ENCODE peak calls at places on chromosomes 5 and 9, in seven cellular contexts. N, Y, D, U, Q, R and E are unnamed samples.
A peak's percentile ranks its signal among the peaks of the same experiment; 100 is the strongest.

GRCh38 chr5:173793677-173794570 is 94.2 kb upstream of the CPEB4 start:
- DNase-seq in N (no peak), Y (no peak), D (no peak), U (peak; percentile 90), Q (no peak), R (no peak), E (peak; percentile 63)

GRCh38 chr9:37381094-37381741 is 41.3 kb upstream of the GRHPR start:
- DNase-seq in N (no peak), Y (no peak), D (no peak), U (peak; percentile 58), Q (no peak), R (no peak), E (no peak)

GRCh38 chr5:27158775-27159174 is 120.4 kb upstream of the CDH9 start:
- DNase-seq in N (no peak), Y (no peak), D (no peak), U (no peak), Q (no peak), R (no peak), E (no peak)

GRCh38 chr5:110064593-110065268 is 375.0 kb downstream of the MAN2A1 start:
- DNase-seq in N (no peak), Y (no peak), D (no peak), U (no peak), Q (no peak), R (no peak), E (no peak)

GRCh38 chr9:73037613-73038012 is 84.8 kb upstream of the ALDH1A1 start:
- DNase-seq in N (no peak), Y (no peak), D (peak; percentile 14), U (no peak), Q (peak; percentile 40), R (no peak), E (no peak)

GRCh38 chr5:160230686-160231527 is 1.6 kb downstream of the FABP6 start:
- DNase-seq in N (no peak), Y (no peak), D (peak; percentile 47), U (peak; percentile 77), Q (peak; percentile 35), R (no peak), E (no peak)

GRCh38 chr5:172920447-172920849 is 38.8 kb upstream of the RPL26L1 start:
- DNase-seq in N (no peak), Y (peak; percentile 70), D (peak; percentile 96), U (no peak), Q (peak; percentile 77), R (no peak), E (no peak)

GRCh38 chr5:176541338-176542134 is 4.3 kb upstream of the RNF44 start:
- DNase-seq in N (peak; percentile 54), Y (no peak), D (peak; percentile 66), U (peak; percentile 95), Q (no peak), R (peak; percentile 34), E (peak; percentile 75)

GRCh38 chr9:121498487-121499176 is 1.0 kb downstream of the GGTA1 start:
- DNase-seq in N (no peak), Y (no peak), D (no peak), U (no peak), Q (peak; percentile 48), R (no peak), E (peak; percentile 28)

GRCh38 chr5:68362331-68362730 is 146.8 kb downstream of the PIK3R1 start:
- DNase-seq in N (no peak), Y (no peak), D (no peak), U (no peak), Q (no peak), R (no peak), E (no peak)

GRCh38 chr9:16622541-16622940 is 247.9 kb downstream of the BNC2 start:
- DNase-seq in N (no peak), Y (no peak), D (no peak), U (no peak), Q (no peak), R (no peak), E (no peak)

GRCh38 chr5:170491479-170491878 is 12.3 kb upstream of the KCNIP1 start:
- DNase-seq in N (no peak), Y (peak; percentile 86), D (peak; percentile 91), U (no peak), Q (peak; percentile 98), R (no peak), E (no peak)

GRCh38 chr5:80210014-80210413 is 45.8 kb downstream of the SERINC5 start:
- DNase-seq in N (no peak), Y (no peak), D (no peak), U (no peak), Q (no peak), R (no peak), E (no peak)